ENCODE peak calls at places on chromosomes 4 and X, in five cellular contexts. One of them, this sample, is unnamed.

GRCh38 chr4:11367371-11367770 is 61.3 kb downstream of the HS3ST1 start:
- DNase-seq in A549: no peak
- DNase-seq in CD8-positive, alpha-beta memory T cell: no peak
- DNase-seq in ovary: peak; percentile 93
- DNase-seq in tibial artery: peak; percentile 79
- DNase-seq in this sample: no peak

GRCh38 chrX:124507276-124507675 is 160.9 kb downstream of the SH2D1A start:
- DNase-seq in A549: no peak
- DNase-seq in CD8-positive, alpha-beta memory T cell: no peak
- DNase-seq in ovary: no peak
- DNase-seq in tibial artery: no peak
- DNase-seq in this sample: no peak

GRCh38 chr4:138941037-138941436 is 74.5 kb upstream of the NOCT start:
- DNase-seq in A549: no peak
- DNase-seq in CD8-positive, alpha-beta memory T cell: no peak
- DNase-seq in ovary: no peak
- DNase-seq in tibial artery: no peak
- DNase-seq in this sample: no peak

GRCh38 chr4:88411491-88412101 is 32.9 kb downstream of the HERC6 start:
- DNase-seq in A549: no peak
- DNase-seq in CD8-positive, alpha-beta memory T cell: no peak
- DNase-seq in ovary: no peak
- DNase-seq in tibial artery: no peak
- DNase-seq in this sample: no peak

GRCh38 chr4:23337292-23337691 is 552.6 kb downstream of the PPARGC1A start:
- DNase-seq in A549: no peak
- DNase-seq in CD8-positive, alpha-beta memory T cell: no peak
- DNase-seq in ovary: no peak
- DNase-seq in tibial artery: no peak
- DNase-seq in this sample: no peak

GRCh38 chrX:17563076-17563475 is 174.2 kb upstream of the SCML1 start:
- DNase-seq in A549: no peak
- DNase-seq in CD8-positive, alpha-beta memory T cell: no peak
- DNase-seq in ovary: no peak
- DNase-seq in tibial artery: no peak
- DNase-seq in this sample: no peak

GRCh38 chrX:35380808-35381700 is 417.1 kb upstream of the MAGEB16 start:
- DNase-seq in A549: peak; percentile 1
- DNase-seq in CD8-positive, alpha-beta memory T cell: no peak
- DNase-seq in ovary: no peak
- DNase-seq in tibial artery: no peak
- DNase-seq in this sample: no peak

GRCh38 chrX:31499120-31499519 is 427.3 kb upstream of the FTHL17 start:
- DNase-seq in A549: no peak
- DNase-seq in CD8-positive, alpha-beta memory T cell: no peak
- DNase-seq in ovary: no peak
- DNase-seq in tibial artery: no peak
- DNase-seq in this sample: no peak

GRCh38 chr4:128524311-128524710 is 236.7 kb upstream of the PGRMC2 start:
- DNase-seq in A549: peak; percentile 51
- DNase-seq in CD8-positive, alpha-beta memory T cell: no peak
- DNase-seq in ovary: no peak
- DNase-seq in tibial artery: peak; percentile 67
- DNase-seq in this sample: no peak

GRCh38 chr4:106793933-106794332 is 242.2 kb downstream of the DKK2 start:
- DNase-seq in A549: no peak
- DNase-seq in CD8-positive, alpha-beta memory T cell: no peak
- DNase-seq in ovary: no peak
- DNase-seq in tibial artery: no peak
- DNase-seq in this sample: no peak

GRCh38 chr4:113760852-113761681 is 471 bp downstream of the CAMK2D start:
- DNase-seq in A549: peak; percentile 26
- DNase-seq in CD8-positive, alpha-beta memory T cell: peak; percentile 46
- DNase-seq in ovary: peak; percentile 84
- DNase-seq in tibial artery: peak; percentile 84
- DNase-seq in this sample: peak; percentile 43

GRCh38 chr4:2417196-2417764 is 1.2 kb downstream of the ZFYVE28 start:
- DNase-seq in A549: no peak
- DNase-seq in CD8-positive, alpha-beta memory T cell: no peak
- DNase-seq in ovary: no peak
- DNase-seq in tibial artery: no peak
- DNase-seq in this sample: no peak

GRCh38 chr4:168647976-168648375 is 151.1 kb downstream of the PALLD start:
- DNase-seq in A549: no peak
- DNase-seq in CD8-positive, alpha-beta memory T cell: no peak
- DNase-seq in ovary: no peak
- DNase-seq in tibial artery: no peak
- DNase-seq in this sample: no peak
- H3K4me1 ChIP-seq in A549: peaks cover 70% of the 10 kb centered on the region
- H3K4me1 ChIP-seq in CD8-positive, alpha-beta memory T cell: no peaks in the 10 kb centered on the region
- H3K4me1 ChIP-seq in ovary: peaks cover 5% of the 10 kb centered on the region
- H3K4me1 ChIP-seq in tibial artery: peaks cover 11% of the 10 kb centered on the region
- H3K4me1 ChIP-seq in this sample: no peaks in the 10 kb centered on the region

GRCh38 chrX:107729558-107730297 is 45.9 kb downstream of the TSC22D3 start:
- DNase-seq in A549: no peak
- DNase-seq in CD8-positive, alpha-beta memory T cell: no peak
- DNase-seq in ovary: peak; percentile 69
- DNase-seq in tibial artery: peak; percentile 40
- DNase-seq in this sample: no peak
- H3K27ac ChIP-seq in A549: peak overlapping the region; percentile 80
- H3K27ac ChIP-seq in CD8-positive, alpha-beta memory T cell: no peak overlapping the region
- H3K27ac ChIP-seq in ovary: peak overlapping the region; percentile 67
- H3K27ac ChIP-seq in tibial artery: peak overlapping the region; percentile 75
- H3K27ac ChIP-seq in this sample: no peak overlapping the region

DNA sequence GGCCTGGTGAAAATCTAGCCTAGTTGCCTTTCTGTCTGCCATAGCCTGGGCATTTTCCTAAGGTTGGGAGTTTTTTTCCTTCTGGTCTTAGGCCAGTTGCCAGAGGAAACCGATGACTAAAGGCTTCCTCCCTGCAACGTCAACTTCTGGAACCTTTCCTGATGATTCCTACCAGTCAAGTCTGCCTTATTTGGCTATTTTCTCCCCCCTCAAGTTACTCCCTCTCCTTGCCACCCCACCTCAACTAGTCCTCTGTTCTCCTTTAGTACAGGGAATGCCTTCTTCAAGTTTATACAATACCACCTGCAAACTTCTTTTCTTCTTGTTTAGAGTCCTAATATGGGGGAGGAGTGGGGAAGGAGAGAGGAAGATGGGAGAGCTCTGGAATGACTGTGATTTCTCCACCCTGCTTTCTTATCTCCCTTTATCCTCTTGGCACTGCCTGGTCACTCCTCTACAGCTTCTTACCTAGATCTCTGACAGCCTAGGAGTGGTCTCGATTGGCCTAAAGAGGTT is 10.6 kb downstream of the MSN start:
- DNase-seq in A549: peak; percentile 28
- DNase-seq in CD8-positive, alpha-beta memory T cell: no peak
- DNase-seq in ovary: peak; percentile 69
- DNase-seq in tibial artery: no peak
- DNase-seq in this sample: no peak
- H3K4me3 ChIP-seq in A549: peak overlapping the region; percentile 27
- H3K4me3 ChIP-seq in CD8-positive, alpha-beta memory T cell: no peak overlapping the region
- H3K4me3 ChIP-seq in ovary: no peak overlapping the region
- H3K4me3 ChIP-seq in tibial artery: peak overlapping the region; percentile 14
- H3K4me3 ChIP-seq in this sample: no peak overlapping the region

GRCh38 chr4:174929346-174929745 is 11.2 kb downstream of the ADAM29 start:
- DNase-seq in A549: no peak
- DNase-seq in CD8-positive, alpha-beta memory T cell: no peak
- DNase-seq in ovary: no peak
- DNase-seq in tibial artery: no peak
- DNase-seq in this sample: no peak
- H3K4me1 ChIP-seq in A549: no peaks in the 10 kb centered on the region
- H3K4me1 ChIP-seq in CD8-positive, alpha-beta memory T cell: no peaks in the 10 kb centered on the region
- H3K4me1 ChIP-seq in ovary: no peaks in the 10 kb centered on the region
- H3K4me1 ChIP-seq in tibial artery: no peaks in the 10 kb centered on the region
- H3K4me1 ChIP-seq in this sample: no peaks in the 10 kb centered on the region

GRCh38 chr4:109301691-109302365 is 630 bp downstream of the COL25A1 start:
- DNase-seq in A549: no peak
- DNase-seq in CD8-positive, alpha-beta memory T cell: no peak
- DNase-seq in ovary: no peak
- DNase-seq in tibial artery: no peak
- DNase-seq in this sample: no peak
- H3K27ac ChIP-seq in A549: no peak overlapping the region
- H3K27ac ChIP-seq in CD8-positive, alpha-beta memory T cell: no peak overlapping the region
- H3K27ac ChIP-seq in ovary: no peak overlapping the region
- H3K27ac ChIP-seq in tibial artery: no peak overlapping the region
- H3K27ac ChIP-seq in this sample: no peak overlapping the region

GRCh38 chr4:184746532-184746870 is 12.6 kb upstream of the CENPU start:
- DNase-seq in A549: no peak
- DNase-seq in CD8-positive, alpha-beta memory T cell: no peak
- DNase-seq in ovary: peak; percentile 50
- DNase-seq in tibial artery: peak; percentile 80
- DNase-seq in this sample: no peak
- H3K4me3 ChIP-seq in A549: no peak overlapping the region
- H3K4me3 ChIP-seq in CD8-positive, alpha-beta memory T cell: no peak overlapping the region
- H3K4me3 ChIP-seq in ovary: no peak overlapping the region
- H3K4me3 ChIP-seq in tibial artery: peak overlapping the region; percentile 25
- H3K4me3 ChIP-seq in this sample: no peak overlapping the region

GRCh38 chr4:86999244-86999643 is 64.4 kb downstream of the AFF1 start:
- DNase-seq in A549: no peak
- DNase-seq in CD8-positive, alpha-beta memory T cell: no peak
- DNase-seq in ovary: no peak
- DNase-seq in tibial artery: no peak
- DNase-seq in this sample: no peak
- H3K4me1 ChIP-seq in A549: peaks cover 10% of the 10 kb centered on the region
- H3K4me1 ChIP-seq in CD8-positive, alpha-beta memory T cell: peaks cover 8% of the 10 kb centered on the region
- H3K4me1 ChIP-seq in ovary: peaks cover 11% of the 10 kb centered on the region
- H3K4me1 ChIP-seq in tibial artery: peaks cover 19% of the 10 kb centered on the region
- H3K4me1 ChIP-seq in this sample: peaks cover 7% of the 10 kb centered on the region

This sample was measured in effector memory CD4-positive, alpha-beta T cell.